ENCODE peak calls at places on chromosome 9, in five cellular contexts. E is SK-N-SH, U is GM23248, I is A549, X is H9. W is an unnamed sample.
A peak's percentile ranks its signal among the peaks of the same experiment; 100 is the strongest.

GRCh38 chr9:38388283-38389223 is 3.9 kb upstream of the ALDH1B1 start:
- DNase-seq in X (no peak), E (no peak), I (no peak), U (peak; percentile 69), W (no peak)

GRCh38 chr9:123225995-123226394 is 42.4 kb downstream of the STRBP start:
- DNase-seq in I (no peak), X (no peak), E (no peak), U (peak; percentile 29), W (peak; percentile 5)

GRCh38 chr9:105073147-105073546 is 145.2 kb upstream of the ABCA1 start:
- DNase-seq in X (no peak), E (no peak), I (no peak), U (peak; percentile 39), W (no peak)

GRCh38 chr9:96062854-96063253 is 187.4 kb downstream of the ERCC6L2 start:
- DNase-seq in I (no peak), X (no peak), U (no peak), E (no peak), W (no peak)

GRCh38 chr9:77020438-77021264 is 1.2 kb downstream of the FOXB2 start:
- DNase-seq in X (peak; percentile 38), U (peak; percentile 18), I (no peak), E (peak; percentile 57), W (no peak)

GRCh38 chr9:13806731-13807130 is 507.2 kb downstream of the NFIB start:
- DNase-seq in U (no peak), X (no peak), I (no peak), E (no peak), W (peak; percentile 7)

GRCh38 chr9:115262477-115262876 is 144.5 kb upstream of the TNC start:
- DNase-seq in X (no peak), E (peak; percentile 73), U (peak; percentile 69), I (peak; percentile 68), W (peak; percentile 100)

GRCh38 chr9:1087120-1087881 is 37.1 kb downstream of the DMRT2 start:
- DNase-seq in E (no peak), I (no peak), U (no peak), X (no peak), W (no peak)

GRCh38 chr9:109232449-109232848 is 65.4 kb upstream of the FRRS1L start:
- DNase-seq in I (no peak), E (no peak), U (peak; percentile 91), X (no peak), W (no peak)

GRCh38 chr9:108568093-108568492 is 287.7 kb downstream of the ACTL7B start:
- DNase-seq in I (no peak), X (no peak), U (no peak), E (no peak), W (no peak)

GRCh38 chr9:95981741-95982390 is 106.4 kb downstream of the ERCC6L2 start:
- DNase-seq in U (no peak), E (no peak), I (no peak), X (no peak), W (no peak)

GRCh38 chr9:96241391-96241809 is 60.6 kb downstream of the HSD17B3 start:
- DNase-seq in E (no peak), X (no peak), U (no peak), I (no peak), W (peak; percentile 71)

GRCh38 chr9:123686131-123686848 is 243.6 kb downstream of the DENND1A start:
- DNase-seq in U (peak; percentile 45), X (no peak), I (no peak), E (no peak), W (no peak)

GRCh38 chr9:17422994-17423680 is 155.7 kb upstream of the SH3GL2 start:
- DNase-seq in X (no peak), U (peak; percentile 12), E (no peak), I (no peak), W (no peak)

GRCh38 chr9:124038239-124038638 is 26.7 kb downstream of the LHX2 start:
- DNase-seq in I (no peak), U (peak; percentile 61), X (no peak), E (no peak), W (no peak)

GRCh38 chr9:129184743-129185142 is 6.7 kb upstream of the IER5L start:
- DNase-seq in E (no peak), X (no peak), I (no peak), U (no peak), W (no peak)

GRCh38 chr9:132546148-132547051 is 36.0 kb upstream of the BARHL1 start:
- DNase-seq in X (peak; percentile 74), E (peak; percentile 96), U (peak; percentile 31), I (peak; percentile 50), W (no peak)

GRCh38 chr9:133971121-133971951 is 20.8 kb downstream of the VAV2 start:
- DNase-seq in X (no peak), I (no peak), U (no peak), E (peak; percentile 68), W (no peak)

GRCh38 chr9:34139477-34140146 is 13.1 kb upstream of the DCAF12 start:
- DNase-seq in E (peak; percentile 70), I (peak; percentile 36), X (no peak), U (peak; percentile 96), W (no peak)

GRCh38 chr9:8115570-8115969 is 316.0 kb upstream of the DMAC1 start:
- DNase-seq in I (no peak), E (no peak), X (no peak), U (no peak), W (no peak)

GRCh38 chr9:98552306-98552705 is 156.4 kb downstream of the GABBR2 start:
- DNase-seq in U (peak; percentile 66), E (no peak), I (no peak), X (no peak), W (no peak)

GRCh38 chr9:89808076-89808701 is 203.4 kb downstream of the GADD45G start:
- DNase-seq in U (no peak), X (no peak), E (peak; percentile 56), I (no peak), W (no peak)

GRCh38 chr9:122213589-122214413 is 15.0 kb downstream of the LHX6 start:
- DNase-seq in X (peak; percentile 98), I (peak; percentile 67), U (peak; percentile 40), E (peak; percentile 99), W (peak; percentile 36)

DNA sequence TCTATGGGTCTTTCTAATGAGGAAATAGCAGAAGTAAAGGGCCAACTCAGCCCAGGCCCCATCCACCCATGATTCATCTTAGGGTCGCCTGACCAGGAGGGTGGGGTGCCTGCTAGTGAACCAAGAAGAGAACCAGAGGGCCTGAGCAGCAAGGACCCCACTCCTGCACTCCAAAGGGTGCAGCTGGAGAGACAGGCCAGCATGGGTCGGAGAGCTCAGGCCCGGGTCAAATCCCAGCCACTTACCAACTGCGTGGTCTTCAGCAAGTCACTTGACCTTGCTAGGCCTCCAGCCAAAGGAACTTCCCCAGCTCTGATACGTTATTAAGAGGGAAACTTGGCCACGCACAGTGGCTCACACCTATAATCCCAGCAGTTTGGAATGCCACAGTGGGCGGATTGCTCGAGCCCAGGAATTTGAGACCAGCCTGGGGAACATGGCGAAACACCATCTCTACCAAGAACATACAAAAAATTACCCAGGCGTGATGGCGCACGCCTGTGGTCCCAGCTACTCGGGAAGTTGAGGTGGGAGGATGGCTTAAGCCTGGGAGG is 4.3 kb downstream of the BBLN start:
- DNase-seq in X (no peak), U (peak; percentile 28), I (no peak), E (no peak), W (no peak)
- H3K4me2 ChIP-seq in X (no peak overlapping the region), U (no peak overlapping the region), I (no peak overlapping the region), E (no peak overlapping the region), W (no peak overlapping the region)

DNA sequence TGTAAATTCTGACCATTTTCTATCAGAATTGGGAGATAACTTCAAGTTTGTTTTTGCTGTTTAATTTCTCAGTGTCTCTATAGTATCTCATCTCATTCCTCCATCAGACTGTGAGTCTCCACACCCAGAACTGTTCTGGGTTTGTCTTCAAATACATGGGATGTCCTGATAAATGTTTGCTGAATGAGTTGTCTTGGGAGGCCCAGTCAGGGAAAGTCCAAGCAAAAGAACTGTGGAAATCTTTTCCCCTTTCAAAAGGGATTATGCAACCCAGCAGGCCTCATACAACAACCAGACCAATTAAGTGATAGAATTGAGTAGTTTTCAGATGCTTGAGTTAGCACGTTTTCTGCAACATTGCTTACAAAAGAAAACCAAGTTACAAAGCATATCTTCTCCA is 324.4 kb downstream of the BRINP1 start:
- DNase-seq in I (no peak), E (no peak), X (no peak), U (peak; percentile 73), W (no peak)
- H3K9me3 ChIP-seq in I (no peaks in the 10 kb centered on the region), E (no peaks in the 10 kb centered on the region), X (no peaks in the 10 kb centered on the region), U (no peaks in the 10 kb centered on the region), W (no peaks in the 10 kb centered on the region)

DNA sequence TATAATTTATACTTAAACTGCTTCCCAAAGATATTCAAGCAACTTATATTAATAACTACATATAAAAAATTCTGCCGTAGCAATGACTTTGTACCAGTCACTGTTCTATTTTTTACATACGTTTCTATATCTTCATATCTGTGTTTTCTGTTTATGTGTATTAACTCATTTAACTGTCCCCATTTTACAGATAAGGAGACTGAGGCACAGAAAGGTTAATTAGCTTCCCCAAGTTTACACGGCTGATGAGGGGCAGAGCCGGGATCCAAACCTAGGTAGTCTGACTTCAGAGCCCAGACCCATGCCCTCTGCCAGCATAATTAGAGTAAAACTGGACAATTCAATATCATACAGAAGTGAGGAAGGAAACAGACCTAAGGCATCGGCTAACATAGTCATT is 259.7 kb upstream of the TUT7 start:
- DNase-seq in E (no peak), I (no peak), U (no peak), X (no peak), W (no peak)
- H3K4me2 ChIP-seq in E (no peak overlapping the region), I (no peak overlapping the region), U (no peak overlapping the region), X (no peak overlapping the region), W (no peak overlapping the region)

GRCh38 chr9:118946669-118947068 is 422.6 kb downstream of the BRINP1 start:
- DNase-seq in X (no peak), I (no peak), E (no peak), U (no peak), W (no peak)
- H3K9me3 ChIP-seq in X (no peaks in the 10 kb centered on the region), I (no peaks in the 10 kb centered on the region), E (no peaks in the 10 kb centered on the region), U (no peaks in the 10 kb centered on the region), W (no peaks in the 10 kb centered on the region)

DNA sequence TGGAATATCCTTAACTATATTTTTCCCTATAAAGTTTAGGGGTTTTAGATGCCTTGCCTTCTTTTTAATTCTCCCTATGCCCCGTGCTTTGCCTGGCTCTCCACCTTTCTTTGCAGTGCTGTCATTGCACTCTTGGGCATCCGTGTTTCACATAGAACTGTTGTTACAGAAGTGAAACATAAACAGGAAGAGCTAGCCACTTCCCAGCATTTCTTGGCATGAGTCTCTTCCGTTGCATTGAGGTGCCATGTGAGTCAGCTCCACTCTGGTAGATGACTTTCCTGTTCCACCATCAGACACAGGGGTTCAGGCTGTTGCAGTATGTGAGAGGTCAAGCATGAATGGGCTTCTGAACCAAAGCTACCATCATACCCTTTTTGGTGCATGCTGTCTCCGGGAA is 73.4 kb downstream of the ANGPTL2 start:
- DNase-seq in U (peak; percentile 94), X (no peak), I (peak; percentile 7), E (no peak), W (peak; percentile 50)
- H3K4me2 ChIP-seq in U (peak overlapping the region; percentile 61), X (no peak overlapping the region), I (peak overlapping the region; percentile 31), E (peak overlapping the region; percentile 23), W (peak overlapping the region; percentile 47)

GRCh38 chr9:138112090-138112748 is 234.6 kb downstream of the CACNA1B start:
- DNase-seq in I (no peak), X (peak; percentile 11), E (no peak), U (no peak), W (no peak)

GRCh38 chr9:138114501-138115245 is 237.1 kb downstream of the CACNA1B start:
- DNase-seq in E (no peak), I (no peak), X (peak; percentile 4), U (no peak), W (no peak)

GRCh38 chr9:138115506-138115905 is 237.9 kb downstream of the CACNA1B start:
- DNase-seq in U (no peak), I (no peak), X (peak; percentile 12), E (peak; percentile 10), W (no peak)

GRCh38 chr9:138111607-138112006 is 234.0 kb downstream of the CACNA1B start:
- DNase-seq in U (no peak), X (no peak), I (no peak), E (peak; percentile 11), W (no peak)

GRCh38 chr9:138112791-138113600 is 235.4 kb downstream of the CACNA1B start:
- DNase-seq in I (no peak), U (no peak), E (no peak), X (peak; percentile 20), W (no peak)
- H3K9me3 ChIP-seq in I (no peaks in the 10 kb centered on the region), U (no peaks in the 10 kb centered on the region), E (no peaks in the 10 kb centered on the region), X (peaks cover 8% of the 10 kb centered on the region), W (peaks cover 3% of the 10 kb centered on the region)

W was measured in keratinocyte.